ENCODE peak calls at places on chromosomes 4 and X, in six cellular contexts. O is ascending aorta, I is PC-3, D is cardiac muscle cell, L is MM.1S, Z is prostate gland. H is an unnamed sample. For H3K4me1, the result is how much of the 10 kb centered on the place peaks cover.

GRCh38 chr4:7658297-7659204 is 223.8 kb upstream of the PSAPL1 start:
- DNase-seq in O (no peak), D (no peak), Z (no peak), I (no peak), L (no peak), H (no peak)

GRCh38 chrX:11309220-11309619 is 16.0 kb downstream of the AMELX start:
- DNase-seq in Z (no peak), D (no peak), I (no peak), L (no peak), O (no peak), H (no peak)

GRCh38 chr4:52235775-52236174 is 184.7 kb downstream of the SPATA18 start:
- DNase-seq in L (no peak), I (no peak), O (no peak), D (no peak), Z (no peak), H (no peak)

GRCh38 chr4:101418055-101418454 is 70.7 kb upstream of the PPP3CA start:
- DNase-seq in L (peak), I (no peak), O (no peak), D (no peak), Z (no peak), H (peak)

GRCh38 chr4:128427832-128428366 is 140.3 kb upstream of the PGRMC2 start:
- DNase-seq in Z (peak), O (no peak), D (no peak), L (peak), I (peak), H (no peak)

GRCh38 chr4:81971637-81972036 is 402.2 kb downstream of the HNRNPD start:
- DNase-seq in O (no peak), I (no peak), L (no peak), D (no peak), Z (no peak), H (no peak)

GRCh38 chr4:26141101-26141830 is 179.5 kb upstream of the RBPJ start:
- DNase-seq in O (no peak), I (no peak), L (no peak), D (no peak), Z (no peak), H (no peak)

GRCh38 chr4:182492456-182492855 is 249.3 kb downstream of the TENM3 start:
- DNase-seq in I (no peak), O (no peak), D (no peak), L (peak), Z (no peak), H (no peak)

GRCh38 chr4:79209822-79210635 is 115.8 kb downstream of the NAA11 start:
- DNase-seq in D (no peak), Z (no peak), O (no peak), L (no peak), I (no peak), H (no peak)

GRCh38 chr4:139734875-139735380 is 69.3 kb downstream of the MGST2 start:
- DNase-seq in Z (peak), O (peak), L (peak), I (peak), D (peak), H (peak)

GRCh38 chrX:2521092-2521926 is 20.5 kb upstream of the DHRSX start:
- DNase-seq in O (no peak), L (no peak), D (no peak), Z (no peak), I (no peak), H (no peak)

GRCh38 chr4:86498560-86499166 is 95.5 kb upstream of the PTPN13 start:
- DNase-seq in I (peak), Z (peak), L (peak), O (no peak), D (peak), H (peak)

GRCh38 chr4:159508917-159509500 is 406.1 kb downstream of the RAPGEF2 start:
- DNase-seq in D (no peak), I (peak), L (no peak), O (no peak), Z (no peak), H (no peak)

GRCh38 chrX:19824603-19825002 is 62.8 kb downstream of the SH3KBP1 start:
- DNase-seq in I (no peak), L (no peak), Z (no peak), O (no peak), D (no peak), H (no peak)

GRCh38 chr4:57075353-57075752 is 34.8 kb downstream of the IGFBP7 start:
- DNase-seq in D (no peak), I (no peak), O (no peak), L (no peak), Z (no peak), H (no peak)

GRCh38 chr4:57076646-57077045 is 33.5 kb downstream of the IGFBP7 start:
- DNase-seq in Z (no peak), I (no peak), L (no peak), O (no peak), D (no peak), H (no peak)

GRCh38 chr4:57078685-57079521 is 31.3 kb downstream of the IGFBP7 start:
- DNase-seq in L (no peak), D (peak), O (no peak), Z (peak), I (no peak), H (no peak)

GRCh38 chr4:57074753-57075152 is 35.4 kb downstream of the IGFBP7 start:
- DNase-seq in O (no peak), L (no peak), I (peak), Z (no peak), D (no peak), H (no peak)

DNA sequence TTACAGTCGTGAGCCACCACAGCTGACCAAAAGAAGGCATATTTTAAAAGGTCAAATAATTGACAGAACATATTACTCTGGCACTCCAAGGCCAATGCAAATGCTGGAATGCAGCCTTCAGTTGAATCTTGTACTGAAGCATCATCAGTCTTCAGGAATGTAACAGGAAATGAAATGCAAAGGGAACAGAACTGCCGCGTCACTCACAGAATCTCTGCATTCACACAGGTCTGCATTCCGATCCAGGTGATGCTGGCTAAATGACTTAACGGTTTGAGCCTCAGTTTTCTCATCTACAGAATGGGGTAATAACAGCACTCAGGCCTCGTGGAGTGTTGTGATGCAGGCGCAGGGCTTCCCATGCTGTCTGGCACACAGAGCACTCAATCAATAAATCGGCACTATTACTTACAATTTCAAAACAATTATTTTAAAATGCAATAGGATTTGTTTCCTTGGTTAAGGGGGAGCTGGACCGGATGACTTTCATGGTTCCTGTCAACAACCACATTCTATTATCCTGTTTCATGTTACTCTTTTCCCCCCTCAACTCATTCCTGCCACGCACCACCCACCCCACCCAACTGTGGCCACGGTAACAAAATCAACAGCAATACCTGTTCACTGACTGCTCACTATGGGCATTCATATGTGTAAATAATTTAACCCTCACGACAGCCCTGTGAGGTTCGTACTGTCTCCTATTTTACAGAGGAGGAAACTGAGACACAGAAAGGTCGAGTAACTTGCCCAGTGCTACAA is 32.5 kb downstream of the IGFBP7 start:
- DNase-seq in Z (no peak), D (no peak), I (peak), L (no peak), O (no peak), H (no peak)
- H3K4me1 ChIP-seq in Z (under half), D (under half), I (under half), L (under half), O (half or more), H (under half)

DNA sequence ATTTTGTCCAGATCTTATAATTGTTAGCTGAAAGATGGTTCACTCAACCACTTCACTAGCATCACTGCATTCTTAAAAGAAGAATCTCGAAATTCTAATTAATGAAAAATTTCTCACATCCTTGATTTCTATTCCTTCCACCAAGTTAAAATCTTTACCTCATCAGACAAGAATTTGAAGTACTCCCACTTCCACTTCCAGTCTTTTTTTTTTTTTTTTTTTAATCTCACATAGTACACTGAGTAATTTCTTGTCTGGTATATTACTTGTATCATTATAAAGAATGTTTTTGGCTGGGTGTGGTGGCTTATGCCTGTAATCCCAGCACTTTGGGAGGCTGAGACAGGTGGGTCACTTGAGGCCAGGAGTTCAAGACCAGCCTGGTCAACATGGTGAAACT is 73.2 kb downstream of the FBXW7 start:
- DNase-seq in D (no peak), L (no peak), Z (no peak), I (no peak), O (no peak), H (no peak)
- H3K27ac ChIP-seq in D (no peak), L (peak), Z (no peak), I (no peak), O (no peak), H (no peak)

GRCh38 chr4:94171616-94172015 is 36.0 kb upstream of the SMARCAD1 start:
- DNase-seq in O (no peak), D (no peak), Z (no peak), L (no peak), I (peak), H (no peak)
- H3K4me1 ChIP-seq in O (under half), D (under half), Z (under half), L (under half), I (under half), H (under half)

GRCh38 chr4:48914311-48914710 is 7.7 kb upstream of the OCIAD2 start:
- DNase-seq in L (no peak), D (no peak), Z (no peak), O (no peak), I (no peak), H (no peak)
- H3K27ac ChIP-seq in L (no peak), D (no peak), Z (no peak), O (no peak), I (no peak), H (no peak)

GRCh38 chrX:68941385-68941952 is 112.6 kb downstream of the EFNB1 start:
- DNase-seq in D (no peak), Z (no peak), O (peak), I (no peak), L (no peak), H (no peak)
- H3K4me1 ChIP-seq in D (under half), Z (under half), O (under half), I (under half), L (under half), H (under half)

GRCh38 chr4:5753766-5754528 is 42.9 kb downstream of the EVC start:
- DNase-seq in I (peak), L (no peak), Z (no peak), O (peak), D (no peak), H (no peak)
- H3K27ac ChIP-seq in I (peak), L (no peak), Z (no peak), O (no peak), D (no peak), H (no peak)

DNA sequence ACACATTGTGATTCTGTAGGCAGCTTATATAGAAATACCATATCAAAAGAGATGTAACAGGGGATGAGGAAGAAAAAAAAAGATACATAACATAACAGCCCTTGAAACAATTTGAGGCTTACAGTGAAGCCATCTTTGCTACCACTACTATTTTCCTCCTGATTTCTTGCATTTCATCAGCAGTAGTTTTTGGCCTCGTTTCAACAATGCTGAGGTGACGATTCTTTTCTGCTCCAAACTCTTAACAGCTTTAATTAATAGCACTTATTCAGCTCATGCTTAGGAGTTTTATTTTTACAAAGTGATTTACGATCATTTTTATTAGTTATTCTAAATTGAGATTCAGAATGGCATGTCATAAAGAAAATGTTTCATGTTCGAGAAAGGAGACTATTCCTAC is 163.2 kb downstream of the DCK start:
- DNase-seq in O (no peak), L (peak), Z (no peak), I (no peak), D (no peak), H (no peak)
- H3K4me1 ChIP-seq in O (under half), L (under half), Z (under half), I (under half), D (under half), H (under half)

H was measured in CD4-positive, alpha-beta memory T cell.